ENCODE peak calls at places on chromosomes 13 and 19, in seven cellular contexts. I is BJ; J is ascending aorta; Y is activated CD4-positive, alpha-beta T cell treated with anti-CD3 and anti-CD28 coated beads, Interleukin-2, amount 10 ng/mL, durations not matched to agents 7 days and 5 days; L is fibroblast of mammary gland; B is stimulated activated CD4-positive, alpha-beta T cell treated with anti-CD3 and anti-CD28 coated beads, Interleukin-1b, Interleukin-23, amount 100 ng/mL, for 1 hour; T is amygdala. V is an unnamed sample.

GRCh38 chr19:1804858-1805257 is 7.2 kb downstream of the ATP8B3 start:
- DNase-seq in I (no peak), J (no peak), Y (no peak), L (no peak), B (no peak), T (no peak), V (no peak)

GRCh38 chr13:89401209-89401810 is 1730.1 kb downstream of the SLITRK5 start:
- DNase-seq in I (no peak), J (no peak), Y (no peak), L (peak), B (no peak), T (no peak), V (no peak)

GRCh38 chr19:38650180-38650775 is 2.8 kb downstream of the ACTN4 start:
- DNase-seq in I (no peak), J (no peak), Y (no peak), L (no peak), B (no peak), T (no peak), V (no peak)

GRCh38 chr19:50486823-50487515 is 10.3 kb upstream of the GARIN5A start:
- DNase-seq in I (no peak), J (no peak), Y (peak), L (peak), B (peak), T (no peak), V (peak)

GRCh38 chr13:113930711-113931637 is 42.9 kb downstream of the C13orf46 start:
- DNase-seq in I (no peak), J (no peak), Y (peak), L (no peak), B (no peak), T (no peak), V (no peak)

GRCh38 chr19:8340341-8341096 is 2.5 kb downstream of the KANK3 start:
- DNase-seq in I (no peak), J (no peak), Y (no peak), L (no peak), B (no peak), T (no peak), V (no peak)

GRCh38 chr13:64985075-64985474 is 2245.1 kb downstream of the PCDH9 start:
- DNase-seq in I (no peak), J (no peak), Y (no peak), L (no peak), B (no peak), T (no peak), V (no peak)

GRCh38 chr19:1672038-1672768 is 19.8 kb upstream of the TCF3 start:
- DNase-seq in I (no peak), J (no peak), Y (peak), L (peak), B (peak), T (no peak), V (peak)

GRCh38 chr13:79405501-79405830 is 589 bp downstream of the RBM26 start:
- DNase-seq in I (no peak), J (no peak), Y (no peak), L (peak), B (no peak), T (peak), V (no peak)

GRCh38 chr19:18386543-18387251 is 739 bp downstream of the GDF15 start:
- DNase-seq in I (no peak), J (no peak), Y (no peak), L (no peak), B (no peak), T (no peak), V (no peak)

GRCh38 chr19:18379803-18380747 is 5.9 kb upstream of the GDF15 start:
- DNase-seq in I (peak), J (peak), Y (no peak), L (peak), B (no peak), T (no peak), V (no peak)

GRCh38 chr19:35845215-35846037 is 6.9 kb downstream of the NPHS1 start:
- DNase-seq in I (no peak), J (no peak), Y (no peak), L (peak), B (no peak), T (no peak), V (no peak)

GRCh38 chr13:97114696-97115095 is 107.4 kb upstream of the MBNL2 start:
- DNase-seq in I (no peak), J (no peak), Y (no peak), L (no peak), B (no peak), T (peak), V (no peak)

GRCh38 chr19:1936916-1937610 is 3.9 kb upstream of the CSNK1G2 start:
- DNase-seq in I (no peak), J (no peak), Y (no peak), L (no peak), B (no peak), T (no peak), V (no peak)